ENCODE peak calls at places on chromosome 9, in eight cellular contexts. One of them, this sample, is unnamed.
A peak's percentile ranks its signal among the peaks of the same experiment; 100 is the strongest.

GRCh38 chr9:82457959-82458358 is 469.4 kb downstream of the SPATA31D1 start:
- DNase-seq in neuronal stem cell: no peak
- DNase-seq in fibroblast of villous mesenchyme: no peak
- DNase-seq in activated naive CD8-positive, alpha-beta T cell treated with anti-CD3 and anti-CD28 coated beads, Interleukin-2, amount 50 U/mL, for 24 hours: no peak
- DNase-seq in astrocyte of the spinal cord: no peak
- DNase-seq in NCI-H1417: peak; percentile 29
- DNase-seq in CD8-positive, alpha-beta memory T cell: no peak
- DNase-seq in NCI-H774: no peak
- DNase-seq in this sample: no peak

GRCh38 chr9:123327697-123328100 is 28.3 kb upstream of the CRB2 start:
- DNase-seq in astrocyte of the spinal cord: no peak
- DNase-seq in NCI-H774: peak; percentile 22
- DNase-seq in activated naive CD8-positive, alpha-beta T cell treated with anti-CD3 and anti-CD28 coated beads, Interleukin-2, amount 50 U/mL, for 24 hours: no peak
- DNase-seq in CD8-positive, alpha-beta memory T cell: no peak
- DNase-seq in neuronal stem cell: no peak
- DNase-seq in fibroblast of villous mesenchyme: no peak
- DNase-seq in NCI-H1417: no peak
- DNase-seq in this sample: no peak

GRCh38 chr9:137606005-137606601 is 617 bp downstream of the ARRDC1 start:
- DNase-seq in neuronal stem cell: no peak
- DNase-seq in astrocyte of the spinal cord: no peak
- DNase-seq in NCI-H1417: no peak
- DNase-seq in CD8-positive, alpha-beta memory T cell: no peak
- DNase-seq in activated naive CD8-positive, alpha-beta T cell treated with anti-CD3 and anti-CD28 coated beads, Interleukin-2, amount 50 U/mL, for 24 hours: no peak
- DNase-seq in NCI-H774: peak; percentile 45
- DNase-seq in fibroblast of villous mesenchyme: no peak
- DNase-seq in this sample: no peak

GRCh38 chr9:136915632-136916329 is 28.8 kb downstream of the FBXW5 start:
- DNase-seq in CD8-positive, alpha-beta memory T cell: no peak
- DNase-seq in NCI-H774: no peak
- DNase-seq in fibroblast of villous mesenchyme: no peak
- DNase-seq in NCI-H1417: no peak
- DNase-seq in neuronal stem cell: no peak
- DNase-seq in activated naive CD8-positive, alpha-beta T cell treated with anti-CD3 and anti-CD28 coated beads, Interleukin-2, amount 50 U/mL, for 24 hours: no peak
- DNase-seq in astrocyte of the spinal cord: no peak
- DNase-seq in this sample: no peak

GRCh38 chr9:79868532-79869189 is 296.9 kb downstream of the TLE4 start:
- DNase-seq in neuronal stem cell: no peak
- DNase-seq in CD8-positive, alpha-beta memory T cell: no peak
- DNase-seq in NCI-H1417: no peak
- DNase-seq in fibroblast of villous mesenchyme: no peak
- DNase-seq in activated naive CD8-positive, alpha-beta T cell treated with anti-CD3 and anti-CD28 coated beads, Interleukin-2, amount 50 U/mL, for 24 hours: no peak
- DNase-seq in NCI-H774: no peak
- DNase-seq in astrocyte of the spinal cord: no peak
- DNase-seq in this sample: no peak

GRCh38 chr9:18720691-18721090 is 246.7 kb downstream of the ADAMTSL1 start:
- DNase-seq in fibroblast of villous mesenchyme: no peak
- DNase-seq in NCI-H1417: no peak
- DNase-seq in neuronal stem cell: no peak
- DNase-seq in NCI-H774: no peak
- DNase-seq in activated naive CD8-positive, alpha-beta T cell treated with anti-CD3 and anti-CD28 coated beads, Interleukin-2, amount 50 U/mL, for 24 hours: no peak
- DNase-seq in CD8-positive, alpha-beta memory T cell: no peak
- DNase-seq in astrocyte of the spinal cord: peak; percentile 58
- DNase-seq in this sample: no peak

GRCh38 chr9:72065076-72065475 is 4.7 kb upstream of the C9orf57 start:
- DNase-seq in fibroblast of villous mesenchyme: peak; percentile 12
- DNase-seq in activated naive CD8-positive, alpha-beta T cell treated with anti-CD3 and anti-CD28 coated beads, Interleukin-2, amount 50 U/mL, for 24 hours: no peak
- DNase-seq in NCI-H774: no peak
- DNase-seq in neuronal stem cell: no peak
- DNase-seq in CD8-positive, alpha-beta memory T cell: no peak
- DNase-seq in astrocyte of the spinal cord: no peak
- DNase-seq in NCI-H1417: no peak
- DNase-seq in this sample: no peak

GRCh38 chr9:83012160-83012559 is 50.8 kb downstream of the RASEF start:
- DNase-seq in NCI-H1417: no peak
- DNase-seq in CD8-positive, alpha-beta memory T cell: no peak
- DNase-seq in fibroblast of villous mesenchyme: no peak
- DNase-seq in neuronal stem cell: no peak
- DNase-seq in astrocyte of the spinal cord: peak; percentile 20
- DNase-seq in NCI-H774: no peak
- DNase-seq in activated naive CD8-positive, alpha-beta T cell treated with anti-CD3 and anti-CD28 coated beads, Interleukin-2, amount 50 U/mL, for 24 hours: no peak
- DNase-seq in this sample: no peak

GRCh38 chr9:37146372-37146771 is 26.0 kb downstream of the ZCCHC7 start:
- DNase-seq in astrocyte of the spinal cord: no peak
- DNase-seq in neuronal stem cell: no peak
- DNase-seq in fibroblast of villous mesenchyme: no peak
- DNase-seq in NCI-H774: no peak
- DNase-seq in NCI-H1417: no peak
- DNase-seq in activated naive CD8-positive, alpha-beta T cell treated with anti-CD3 and anti-CD28 coated beads, Interleukin-2, amount 50 U/mL, for 24 hours: no peak
- DNase-seq in CD8-positive, alpha-beta memory T cell: no peak
- DNase-seq in this sample: no peak

GRCh38 chr9:18472915-18473314 is 1.0 kb upstream of the ADAMTSL1 start:
- DNase-seq in fibroblast of villous mesenchyme: peak; percentile 58
- DNase-seq in neuronal stem cell: no peak
- DNase-seq in NCI-H774: no peak
- DNase-seq in NCI-H1417: no peak
- DNase-seq in astrocyte of the spinal cord: no peak
- DNase-seq in activated naive CD8-positive, alpha-beta T cell treated with anti-CD3 and anti-CD28 coated beads, Interleukin-2, amount 50 U/mL, for 24 hours: no peak
- DNase-seq in CD8-positive, alpha-beta memory T cell: no peak
- DNase-seq in this sample: no peak

This sample was measured in SJSA1.